ENCODE peak calls at places on chromosomes 11 and 22, in five cellular contexts. W is HS-5, A is Kasumi-1, K is hypothalamus, V is activated B cell treated with CpG ODN at 0.5 μM for 24 hours. N is an unnamed sample.

GRCh38 chr22:50581950-50582561 is 593 bp downstream of the CHKB start:
- DNase-seq in W (no peak), V (no peak), A (peak), K (no peak), N (no peak)

GRCh38 chr11:130781906-130782305 is 134.4 kb downstream of the SNX19 start:
- DNase-seq in W (peak), V (no peak), A (no peak), K (no peak), N (no peak)

GRCh38 chr11:11065396-11065795 is 207.5 kb upstream of the ZBED5 start:
- DNase-seq in A (no peak), K (no peak), W (no peak), V (no peak), N (no peak)

GRCh38 chr11:64321533-64321932 is 3.6 kb downstream of the PRDX5 start:
- DNase-seq in A (no peak), K (no peak), W (no peak), V (no peak), N (peak)

GRCh38 chr11:68551777-68552176 is 91.2 kb downstream of the PPP6R3 start:
- DNase-seq in V (no peak), W (no peak), A (no peak), K (no peak), N (no peak)

GRCh38 chr11:1081601-1082311 is 7.1 kb downstream of the MUC2 start:
- DNase-seq in A (no peak), W (no peak), V (no peak), K (no peak), N (peak)

GRCh38 chr11:14029971-14030531 is 67.5 kb downstream of the SPON1 start:
- DNase-seq in V (no peak), A (no peak), K (no peak), W (no peak), N (peak)

GRCh38 chr22:20919718-20920117 is 2.5 kb downstream of the CRKL start:
- DNase-seq in W (no peak), K (no peak), A (no peak), V (no peak), N (no peak)

GRCh38 chr11:130418756-130419155 is 9.7 kb downstream of the ADAMTS8 start:
- DNase-seq in W (no peak), A (no peak), V (no peak), K (no peak), N (no peak)

GRCh38 chr22:46129390-46130041 is 20.8 kb upstream of the PPARA start:
- DNase-seq in K (no peak), A (peak), W (no peak), V (peak), N (peak)

GRCh38 chr11:32231909-32232493 is 141.1 kb downstream of the RCN1 start:
- DNase-seq in W (peak), K (no peak), V (no peak), A (peak), N (no peak)

GRCh38 chr11:102712140-102712539 is 6.6 kb upstream of the MMP27 start:
- DNase-seq in K (no peak), W (no peak), V (no peak), A (peak), N (no peak)

GRCh38 chr11:64516226-64516625 is 74.8 kb upstream of the SLC22A12 start:
- DNase-seq in V (no peak), A (no peak), K (no peak), W (no peak), N (peak)